ENCODE peak calls at places on chromosomes 16 and 17, in four cellular contexts. R is right cardiac atrium, J is ureter, X is fibroblast of pulmonary artery. T is an unnamed sample.

GRCh38 chr16:78896280-78896679 is 704.3 kb downstream of the MAF start:
- DNase-seq in R (no peak), J (no peak), X (no peak), T (no peak)

GRCh38 chr17:83079340-83079747 is at the start of gene METRNL:
- DNase-seq in R (peak), J (peak), X (peak), T (peak)

GRCh38 chr17:3693829-3694231 is 2.1 kb downstream of the P2RX5 start:
- DNase-seq in R (no peak), J (no peak), X (no peak), T (no peak)

GRCh38 chr17:74922694-74923537 is at the start of gene USH1G:
- DNase-seq in R (peak), J (no peak), X (no peak), T (peak)

GRCh38 chr16:22638393-22639206 is 127.9 kb downstream of the NPIPB5 start:
- DNase-seq in R (no peak), J (no peak), X (peak), T (peak)

GRCh38 chr16:68351991-68352431 is 41.2 kb downstream of the PRMT7 start:
- DNase-seq in R (no peak), J (peak), X (no peak), T (no peak)

GRCh38 chr16:16940351-16940750 is 530.4 kb downstream of the XYLT1 start:
- DNase-seq in R (no peak), J (no peak), X (no peak), T (no peak)

GRCh38 chr16:12767897-12768296 is 35.8 kb downstream of the CPPED1 start:
- DNase-seq in R (no peak), J (no peak), X (no peak), T (no peak)

GRCh38 chr17:57599271-57600045 is 145.6 kb downstream of the CCDC182 start:
- DNase-seq in R (no peak), J (no peak), X (no peak), T (no peak)

GRCh38 chr16:61564741-61565140 is 471.5 kb downstream of the CDH8 start:
- DNase-seq in R (no peak), J (no peak), X (no peak), T (no peak)

GRCh38 chr17:5419959-5420653 is at the start of gene RPAIN:
- DNase-seq in R (peak), J (peak), X (peak), T (peak)

GRCh38 chr16:55482056-55482455 is 3.1 kb downstream of the MMP2 start:
- DNase-seq in R (no peak), J (no peak), X (no peak), T (no peak)

T was measured in GM03348.